ENCODE peak calls at places on chromosomes 4 and X, in four cellular contexts. B, Z, H and S are unnamed samples. For H3K36me3, the result is how much of the 10 kb centered on the place peaks cover.

GRCh38 chr4:124279741-124280140 is 432.8 kb downstream of the ANKRD50 start:
- DNase-seq in B (no peak), H (no peak), Z (no peak), S (no peak)

GRCh38 chr4:183402771-183403170 is 41.7 kb upstream of the CDKN2AIP start:
- DNase-seq in Z (no peak), H (no peak), B (no peak), S (no peak)

GRCh38 chr4:80072607-80073361 is at the start of gene ANTXR2:
- DNase-seq in H (peak), B (peak), Z (peak), S (peak)

GRCh38 chr4:24799544-24800272 is 4.3 kb downstream of the SOD3 start:
- DNase-seq in H (peak), Z (no peak), B (peak), S (no peak)

GRCh38 chr4:182533948-182534347 is 290.7 kb downstream of the TENM3 start:
- DNase-seq in H (no peak), Z (no peak), B (no peak), S (peak)

GRCh38 chr4:39541987-39542632 is 14.9 kb upstream of the UGDH start:
- DNase-seq in B (no peak), Z (no peak), H (no peak), S (no peak)

GRCh38 chrX:7926914-7927258 is 327 bp downstream of the PNPLA4 start:
- DNase-seq in Z (no peak), H (no peak), B (no peak), S (no peak)

GRCh38 chr4:31557444-31557843 is 837.3 kb downstream of the PCDH7 start:
- DNase-seq in H (no peak), B (no peak), Z (no peak), S (no peak)

GRCh38 chr4:81213671-81214070 is 1.4 kb downstream of the PRKG2 start:
- DNase-seq in Z (no peak), H (no peak), B (no peak), S (no peak)

GRCh38 chr4:7013171-7013570 is 30.0 kb upstream of the TADA2B start:
- DNase-seq in B (no peak), H (no peak), Z (no peak), S (no peak)

GRCh38 chr4:140266958-140267568 is 106.4 kb upstream of the SCOC start:
- DNase-seq in Z (no peak), B (no peak), H (no peak), S (peak)

GRCh38 chrX:120001787-120002186 is 58.2 kb upstream of the NKAP start:
- DNase-seq in Z (no peak), B (no peak), H (no peak), S (no peak)

GRCh38 chr4:16897991-16898827 is at the start of gene LDB2:
- DNase-seq in Z (peak), H (no peak), B (peak), S (peak)

GRCh38 chrX:154411981-154412340 is 622 bp downstream of the TAFAZZIN start:
- DNase-seq in H (no peak), Z (peak), B (peak), S (no peak)

GRCh38 chrX:98407526-98408049 is 1523.9 kb downstream of the RPA4 start:
- DNase-seq in Z (no peak), H (no peak), B (no peak), S (no peak)

GRCh38 chr4:14143892-14144291 is 516.4 kb upstream of the BOD1L1 start:
- DNase-seq in H (no peak), Z (no peak), B (no peak), S (no peak)

GRCh38 chrX:1480082-1480785 is 27.5 kb upstream of the ASMTL start:
- DNase-seq in Z (no peak), H (no peak), B (peak), S (no peak)

GRCh38 chr4:153432971-153433752 is 33.0 kb upstream of the TMEM131L start:
- DNase-seq in Z (peak), H (peak), B (peak), S (peak)

GRCh38 chr4:83546796-83547195 is 10.9 kb downstream of the GPAT3 start:
- DNase-seq in B (no peak), H (no peak), Z (no peak), S (no peak)

GRCh38 chrX:8364369-8365141 is 100.1 kb upstream of the VCX3B start:
- DNase-seq in Z (no peak), H (no peak), B (peak), S (no peak)

GRCh38 chr4:20592666-20593065 is 107.6 kb upstream of the PACRGL start:
- DNase-seq in B (no peak), Z (no peak), H (no peak), S (no peak)

GRCh38 chrX:125132274-125132673 is 187.4 kb upstream of the TEX13C start:
- DNase-seq in B (no peak), Z (no peak), H (no peak), S (no peak)

GRCh38 chr4:124710911-124711310 is 1.6 kb downstream of the ANKRD50 start:
- DNase-seq in Z (peak), H (no peak), B (no peak), S (peak)

GRCh38 chr4:8508266-8508665 is 67.7 kb downstream of the TRMT44 start:
- DNase-seq in Z (no peak), H (no peak), B (no peak), S (no peak)

GRCh38 chrX:23938690-23939089 is 30.9 kb downstream of the CXorf58 start:
- DNase-seq in B (no peak), H (no peak), Z (no peak), S (no peak)

GRCh38 chr4:173498771-173499170 is 31.3 kb downstream of the HAND2 start:
- DNase-seq in H (no peak), Z (no peak), B (no peak), S (no peak)

GRCh38 chr4:22191565-22192301 is 243.2 kb upstream of the KCNIP4 start:
- DNase-seq in Z (no peak), H (no peak), B (peak), S (no peak)

GRCh38 chr4:98749206-98749605 is 90.8 kb upstream of the TSPAN5 start:
- DNase-seq in B (no peak), H (no peak), Z (no peak), S (no peak)

GRCh38 chr4:76585897-76586360 is 150.9 kb downstream of the SHROOM3 start:
- DNase-seq in B (peak), Z (peak), H (peak), S (peak)

GRCh38 chr4:124710253-124710849 is 2.2 kb downstream of the ANKRD50 start:
- DNase-seq in Z (no peak), B (no peak), H (no peak), S (peak)

GRCh38 chrX:8845469-8845868 is 44.3 kb upstream of the FAM9A start:
- DNase-seq in B (no peak), Z (no peak), H (no peak), S (no peak)

GRCh38 chr4:86972997-86973396 is 38.2 kb downstream of the AFF1 start:
- DNase-seq in B (no peak), H (peak), Z (peak), S (no peak)

GRCh38 chr4:185654311-185654710 is 119.0 kb upstream of the PDLIM3 start:
- DNase-seq in Z (no peak), H (no peak), B (no peak), S (no peak)

GRCh38 chr4:149264093-149264733 is 551.4 kb downstream of the IQCM start:
- DNase-seq in B (peak), Z (peak), H (no peak), S (peak)

GRCh38 chrX:47212381-47213293 is 5.8 kb upstream of the CDK16 start:
- DNase-seq in B (no peak), H (no peak), Z (no peak), S (no peak)

GRCh38 chrX:118727686-118728339 is 407 bp downstream of the IL13RA1 start:
- DNase-seq in Z (peak), H (peak), B (no peak), S (no peak)

GRCh38 chrX:118724775-118725174 is 2.6 kb upstream of the IL13RA1 start:
- DNase-seq in H (no peak), B (no peak), Z (peak), S (peak)

GRCh38 chrX:118730500-118731247 is 3.3 kb downstream of the IL13RA1 start:
- DNase-seq in H (no peak), B (no peak), Z (no peak), S (peak)

GRCh38 chrX:118726887-118727685 is at the start of gene IL13RA1:
- DNase-seq in B (peak), Z (peak), H (peak), S (peak)

DNA sequence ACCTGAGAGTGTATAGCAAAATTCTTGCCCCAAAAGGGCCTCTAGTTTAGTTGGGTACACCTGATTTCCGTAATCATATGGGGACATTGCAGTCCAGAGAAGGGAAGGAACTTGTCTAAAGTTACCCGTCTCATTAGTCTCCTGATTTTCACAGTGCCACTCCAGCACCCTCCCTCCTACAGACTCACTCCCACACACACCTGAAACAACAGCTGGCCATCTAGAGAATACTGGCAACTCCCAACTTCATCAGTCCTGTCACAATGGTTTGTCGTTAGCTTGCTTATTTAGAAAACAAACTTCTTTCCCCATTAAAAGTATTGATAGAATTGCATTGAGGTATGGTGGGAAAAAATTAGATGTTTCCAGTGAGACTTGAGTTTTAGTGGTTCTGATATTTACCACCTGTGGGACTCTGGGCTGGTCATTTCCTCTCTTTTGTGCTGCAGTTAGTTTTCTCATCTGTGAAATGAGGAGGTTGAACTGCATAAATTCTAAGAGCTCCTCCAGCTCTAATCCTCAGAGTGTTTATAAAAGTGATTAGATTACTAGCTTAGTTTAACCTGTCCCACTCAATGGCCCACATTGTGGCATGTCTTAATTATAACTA is 1.7 kb downstream of the IL13RA1 start:
- DNase-seq in Z (no peak), B (no peak), H (no peak), S (no peak)
- H3K4me3 ChIP-seq in Z (peak), B (no peak), H (no peak), S (no peak)

DNA sequence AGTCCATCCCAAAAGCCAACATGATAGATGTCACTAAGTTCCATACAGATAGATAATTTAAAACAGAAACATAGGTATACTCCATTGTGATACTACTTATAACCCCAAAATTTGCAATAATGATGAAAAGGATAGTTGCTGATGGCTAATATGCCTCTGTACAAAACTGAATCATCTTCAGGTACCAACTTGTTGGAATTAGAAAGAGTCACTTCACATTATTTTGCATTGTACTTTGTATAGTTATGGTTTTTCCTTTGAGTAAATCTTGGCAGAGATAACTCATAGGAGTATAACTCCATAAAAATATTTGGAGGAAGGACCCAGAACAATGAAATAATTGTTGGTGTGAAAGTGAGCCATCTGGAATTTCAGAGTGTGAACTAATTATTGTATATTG is 17.6 kb downstream of the GIMD1 start:
- DNase-seq in Z (no peak), H (no peak), B (no peak), S (no peak)
- TF ChIP-seq CTCF in Z (no peak), H (no peak), B (no peak), S (no peak)

DNA sequence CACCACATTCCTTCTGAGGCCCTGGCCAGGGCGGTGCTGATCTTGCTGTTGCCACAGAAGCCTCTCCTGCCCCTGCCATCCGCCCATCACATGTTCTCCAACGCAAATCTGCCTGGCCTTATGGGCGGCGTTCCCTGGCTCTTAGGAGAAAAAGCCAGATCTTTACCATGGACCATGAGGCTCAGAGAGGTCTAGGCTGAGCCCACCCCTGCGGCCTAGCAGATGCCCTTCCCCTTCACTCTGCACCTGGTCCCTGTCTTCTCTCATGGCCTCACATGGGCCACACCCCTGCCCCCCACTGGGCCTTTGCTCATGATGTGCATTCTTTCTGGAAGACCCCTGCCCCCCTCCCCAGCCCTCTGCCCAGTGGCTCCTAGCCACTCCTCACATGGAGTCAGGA is 78.5 kb downstream of the CRMP1 start:
- DNase-seq in B (no peak), Z (no peak), H (no peak), S (no peak)
- H3K36me3 ChIP-seq in B (under half), Z (under half), H (under half), S (half or more)

GRCh38 chrX:35339796-35340195 is 397.2 kb downstream of the FAM47B start:
- DNase-seq in H (no peak), B (no peak), Z (no peak), S (peak)

DNA sequence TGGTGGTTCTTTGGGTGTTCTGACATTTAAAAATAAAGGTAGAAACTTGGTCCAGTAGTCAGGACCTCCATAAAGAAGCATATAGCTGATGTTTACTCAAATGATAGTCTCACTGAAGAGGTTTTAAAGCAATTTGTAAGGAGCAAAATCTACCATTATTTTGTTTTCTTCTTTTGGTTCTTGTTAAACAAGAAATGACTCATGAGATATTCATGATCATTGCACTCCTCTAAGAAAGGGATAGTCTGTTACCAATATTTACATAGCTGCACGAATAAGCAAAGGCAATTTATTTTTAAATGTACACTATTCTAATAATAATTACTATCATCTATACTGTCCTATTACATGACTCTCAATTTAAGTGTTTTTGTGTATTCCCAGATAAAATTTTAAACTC is 397.9 kb downstream of the FAM47B start:
- DNase-seq in H (no peak), B (no peak), Z (no peak), S (no peak)
- H3K4me3 ChIP-seq in H (no peak), B (no peak), Z (no peak), S (no peak)

DNA sequence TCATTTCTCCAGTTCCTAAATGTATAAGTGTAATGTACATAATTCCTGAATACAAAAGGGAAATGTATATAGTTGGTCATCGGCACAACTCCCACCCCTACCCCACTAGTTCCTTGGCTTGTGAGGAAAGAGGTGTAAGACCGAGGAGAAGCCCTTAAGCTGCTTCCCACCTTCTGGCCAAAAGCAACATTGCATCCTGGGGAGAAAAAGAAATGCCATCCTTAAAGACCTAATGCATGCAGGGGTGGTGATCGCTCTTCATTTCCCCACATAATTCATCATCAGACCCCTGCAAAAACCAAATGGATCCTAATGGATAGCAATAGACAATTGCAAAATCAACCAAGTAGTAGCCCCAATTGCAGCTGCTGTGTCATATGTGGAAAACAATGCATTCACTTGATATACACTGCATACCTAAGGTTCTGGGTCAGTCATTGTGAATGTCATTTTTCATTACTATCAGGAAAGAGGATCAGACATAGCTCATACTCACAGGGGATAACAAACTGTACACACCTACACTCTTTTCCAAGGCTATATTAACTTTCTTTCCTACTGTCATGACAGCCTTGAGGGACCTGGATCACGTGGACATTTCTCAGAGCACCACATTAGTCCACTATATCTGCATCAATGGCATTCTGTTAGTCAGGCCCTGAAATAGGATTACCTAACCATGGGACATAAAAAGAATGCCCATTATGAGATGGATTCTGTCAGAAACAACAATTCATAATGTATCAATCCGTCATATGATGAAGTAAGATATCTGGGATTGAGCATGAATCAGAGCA is 31.7 kb upstream of the NFXL1 start:
- DNase-seq in B (no peak), Z (no peak), H (no peak), S (no peak)
- TF ChIP-seq CTCF in B (no peak), Z (no peak), H (no peak), S (peak)

GRCh38 chr4:5278213-5278612 is 226.9 kb downstream of the STK32B start:
- DNase-seq in H (no peak), Z (no peak), B (no peak), S (no peak)
- H3K36me3 ChIP-seq in H (under half), Z (under half), B (under half), S (under half)

DNA sequence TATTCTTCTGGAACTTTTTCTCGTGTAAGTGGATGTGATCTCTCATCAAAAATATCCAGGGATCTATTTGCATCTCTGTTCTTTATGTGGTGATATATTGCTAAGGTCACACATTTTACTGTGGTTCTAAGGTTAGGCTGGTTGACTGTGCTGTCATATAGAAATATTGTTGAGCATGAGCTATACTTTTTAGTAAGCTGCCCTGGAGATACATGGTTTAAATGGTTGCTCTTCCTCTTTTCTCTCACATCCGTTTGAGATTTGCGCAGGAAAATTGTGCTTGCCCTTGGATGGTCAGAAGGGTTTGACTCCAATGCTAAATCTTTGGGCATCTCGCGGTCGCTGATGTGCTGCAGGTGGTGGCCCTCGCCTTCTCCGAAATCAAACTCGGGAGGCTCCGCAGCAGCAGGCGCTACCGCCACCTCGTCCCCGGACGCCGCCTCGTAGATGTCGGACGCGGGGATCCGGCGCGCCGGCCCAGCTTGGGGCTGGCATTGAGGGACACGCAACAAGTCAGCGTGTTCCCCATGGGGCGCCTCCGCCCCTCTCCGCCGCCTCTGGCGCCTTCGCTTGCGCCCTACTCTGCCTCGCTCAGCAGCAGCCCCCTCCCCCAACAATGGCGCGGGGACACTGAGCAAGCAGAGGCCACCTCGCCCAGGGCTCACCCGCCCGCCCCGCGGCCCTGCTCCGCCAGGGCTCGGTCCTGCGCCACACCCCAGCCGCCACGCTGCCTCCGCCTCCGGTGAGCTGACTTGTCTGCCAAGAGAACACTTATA is 154.5 kb downstream of the MSN start:
- DNase-seq in H (peak), B (no peak), Z (peak), S (no peak)
- H3K4me3 ChIP-seq in H (no peak), B (no peak), Z (peak), S (no peak)